ENCODE peak calls at places on chromosomes 4 and X, in ten cellular contexts. H is BE2C, E is H9, O is stomach, R is hepatocyte, C is AG09309, W is osteocyte, L is GM12865, Y is endodermal cell, B is neural crest cell. N is an unnamed sample.
A peak's percentile ranks its signal among the peaks of the same experiment; 100 is the strongest.

GRCh38 chr4:40856836-40857362 is 107.1 kb downstream of the NSUN7 start:
- DNase-seq in Y (peak; percentile 94), W (peak; percentile 90), O (peak; percentile 65), L (peak; percentile 75), R (peak; percentile 84), B (peak; percentile 72), C (no peak), H (peak; percentile 85), E (peak; percentile 91), N (no peak)

GRCh38 chr4:180134116-180134866 is 2108.9 kb upstream of the TENM3 start:
- DNase-seq in W (no peak), H (peak; percentile 45), R (peak; percentile 19), O (no peak), C (no peak), L (peak; percentile 55), B (no peak), E (no peak), Y (peak; percentile 54), N (no peak)

GRCh38 chrX:150574824-150575409 is 6.5 kb downstream of the MTM1 start:
- DNase-seq in W (no peak), L (peak; percentile 70), O (no peak), H (no peak), C (no peak), B (no peak), E (no peak), R (no peak), Y (no peak), N (no peak)

GRCh38 chr4:35167385-35167784 is 1076.9 kb downstream of the ARAP2 start:
- DNase-seq in Y (no peak), W (no peak), L (no peak), C (no peak), O (no peak), H (no peak), B (no peak), E (no peak), R (no peak), N (no peak)

GRCh38 chr4:183321079-183321478 is 1.0 kb upstream of the CLDN22 start:
- DNase-seq in C (no peak), H (no peak), E (no peak), B (no peak), R (no peak), L (no peak), Y (no peak), W (no peak), O (no peak), N (no peak)

GRCh38 chr4:108336076-108336475 is 167.3 kb upstream of the LEF1 start:
- DNase-seq in O (no peak), W (no peak), E (no peak), C (no peak), L (no peak), H (no peak), R (no peak), B (no peak), Y (no peak), N (no peak)

GRCh38 chr4:164959896-164960295 is 17.6 kb downstream of the TRIM61 start:
- DNase-seq in R (no peak), W (no peak), H (no peak), L (no peak), C (no peak), B (no peak), Y (no peak), E (no peak), O (no peak), N (no peak)

GRCh38 chrX:45954026-45954425 is 591.2 kb downstream of the ZNF674 start:
- DNase-seq in E (no peak), B (no peak), O (no peak), C (no peak), L (no peak), R (no peak), H (no peak), W (no peak), Y (no peak), N (no peak)

GRCh38 chr4:114606240-114606639 is 7.6 kb downstream of the UGT8 start:
- DNase-seq in R (peak; percentile 32), H (no peak), Y (no peak), O (no peak), W (no peak), E (peak; percentile 40), C (no peak), B (no peak), L (no peak), N (peak; percentile 19)

GRCh38 chrX:85851418-85851817 is 195.9 kb downstream of the CHM start:
- DNase-seq in Y (peak; percentile 70), B (no peak), H (peak; percentile 34), E (peak; percentile 41), R (peak; percentile 44), C (no peak), L (peak; percentile 27), W (no peak), O (peak; percentile 28), N (peak; percentile 6)

GRCh38 chr4:59247032-59247431 is 1953.1 kb upstream of the ADGRL3 start:
- DNase-seq in H (no peak), W (no peak), Y (no peak), O (no peak), L (peak; percentile 1), E (no peak), R (no peak), C (no peak), B (no peak), N (peak; percentile 10)

GRCh38 chr4:2962614-2963184 is 507 bp downstream of the NOP14 start:
- DNase-seq in E (peak; percentile 66), R (peak; percentile 68), B (peak; percentile 47), H (no peak), C (no peak), L (peak; percentile 76), O (peak; percentile 36), Y (peak; percentile 87), W (no peak), N (peak; percentile 28)

GRCh38 chrX:2767631-2768455 is 16.0 kb downstream of the XG start:
- DNase-seq in O (no peak), E (peak; percentile 36), R (peak; percentile 77), W (no peak), H (no peak), C (no peak), L (no peak), Y (peak; percentile 74), B (no peak), N (no peak)

GRCh38 chr4:117514779-117515178 is 429.4 kb upstream of the TRAM1L1 start:
- DNase-seq in Y (peak; percentile 48), H (no peak), W (no peak), R (no peak), O (no peak), B (no peak), E (no peak), C (no peak), L (no peak), N (no peak)

GRCh38 chrX:78652971-78653822 is 5.9 kb downstream of the RTL3 start:
- DNase-seq in Y (no peak), L (peak; percentile 39), C (peak; percentile 31), B (no peak), E (no peak), O (no peak), H (no peak), W (no peak), R (no peak), N (no peak)

GRCh38 chr4:90293320-90293719 is 166.1 kb downstream of the CCSER1 start:
- DNase-seq in L (peak; percentile 2), H (no peak), W (no peak), B (no peak), E (no peak), O (no peak), C (no peak), R (no peak), Y (no peak), N (no peak)
- TF ChIP-seq CTCF in L (peak; percentile 25), H (peak; percentile 56), W (peak; percentile 64), B (peak; percentile 94), E (peak; percentile 87), O (no peak), C (peak; percentile 20), R (peak; percentile 89), Y (peak; percentile 86), N (peak; percentile 37)

GRCh38 chr4:20313237-20314030 is 61.7 kb downstream of the SLIT2 start:
- DNase-seq in C (no peak), O (no peak), R (peak; percentile 46), W (no peak), E (peak; percentile 84), L (peak; percentile 70), H (peak; percentile 65), Y (peak; percentile 91), B (peak; percentile 18), N (peak; percentile 28)
- TF ChIP-seq CTCF in C (no peak), O (no peak), R (peak; percentile 38), W (no peak), E (peak; percentile 82), L (peak; percentile 65), H (peak; percentile 66), Y (peak; percentile 87), B (peak; percentile 60), N (peak; percentile 91)

DNA sequence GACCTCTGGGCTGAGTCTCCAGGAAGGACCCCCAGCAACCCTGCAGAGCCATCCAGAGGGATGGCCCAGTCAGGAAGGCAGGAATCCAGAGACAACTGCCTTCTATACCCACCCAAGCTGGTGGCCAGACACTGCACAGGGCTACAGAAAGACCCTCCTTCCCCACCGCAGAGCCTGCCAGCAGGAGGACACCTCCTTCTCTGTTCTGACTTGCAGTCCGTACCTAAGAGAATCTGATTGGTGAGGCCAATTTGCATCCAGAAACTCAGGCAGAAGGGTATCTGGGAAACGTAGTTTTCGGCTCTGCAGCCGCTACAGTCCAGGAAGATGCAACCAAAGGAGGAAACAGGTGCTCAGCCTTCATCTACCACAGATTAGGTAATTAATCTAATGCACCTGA is 155.4 kb upstream of the FRG1 start:
- DNase-seq in E (peak; percentile 68), O (no peak), H (no peak), Y (peak; percentile 75), R (no peak), W (no peak), C (no peak), L (no peak), B (no peak), N (no peak)
- TF ChIP-seq CTCF in E (no peak), O (no peak), H (no peak), Y (peak; percentile 29), R (no peak), W (no peak), C (no peak), L (no peak), B (no peak), N (no peak)

DNA sequence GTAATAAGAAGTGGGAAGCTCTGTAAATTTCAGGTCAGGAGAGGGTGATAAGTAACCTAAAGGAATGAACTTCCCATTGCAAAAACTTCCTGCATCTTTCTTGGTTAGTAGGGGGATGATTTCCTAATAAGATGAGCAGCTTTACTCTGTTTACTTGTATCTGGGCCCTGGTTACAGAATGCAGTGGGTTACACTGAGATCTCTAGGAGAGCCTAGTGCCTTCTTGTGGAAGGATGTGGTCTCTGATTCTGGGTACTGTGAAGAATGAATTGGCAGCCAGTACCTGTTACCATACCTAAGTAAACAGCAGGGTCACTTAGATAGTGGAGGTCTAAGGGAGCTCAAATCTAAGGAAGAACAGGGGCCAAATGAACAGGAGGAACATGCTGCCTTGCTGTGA is 320.6 kb downstream of the ARHGAP10 start:
- DNase-seq in Y (no peak), B (no peak), E (no peak), L (peak; percentile 24), W (no peak), R (no peak), C (no peak), H (no peak), O (no peak), N (no peak)
- TF ChIP-seq CTCF in Y (peak; percentile 25), B (no peak), E (no peak), L (no peak), W (no peak), R (no peak), C (no peak), H (no peak), O (no peak), N (no peak)

GRCh38 chr4:4880492-4880891 is 21.0 kb downstream of the MSX1 start:
- DNase-seq in E (no peak), R (no peak), C (no peak), L (no peak), Y (no peak), B (no peak), W (no peak), H (no peak), O (no peak), N (no peak)
- TF ChIP-seq CTCF in E (peak; percentile 57), R (peak; percentile 44), C (peak; percentile 36), L (peak; percentile 20), Y (peak; percentile 69), B (peak; percentile 50), W (peak; percentile 55), H (peak; percentile 49), O (no peak), N (peak; percentile 46)